ENCODE peak calls at places on chromosomes 16 and 17, in ten cellular contexts. K, Z, I, Q, B, X, T, M, O and W are unnamed samples.

GRCh38 chr17:48960834-48961515 is 7.4 kb downstream of the GIP start:
- DNase-seq in K (no peak), Z (no peak), I (no peak), Q (no peak), B (no peak), X (no peak), T (no peak), M (no peak), O (peak), W (no peak)

GRCh38 chr17:3794890-3795757 is 5.9 kb downstream of the ITGAE start:
- DNase-seq in K (no peak), Z (no peak), I (no peak), Q (peak), B (no peak), X (peak), T (no peak), M (no peak), O (peak), W (no peak)

GRCh38 chr16:54590836-54591235 is 304.2 kb upstream of the IRX3 start:
- DNase-seq in K (no peak), Z (no peak), I (no peak), Q (no peak), B (no peak), X (no peak), T (no peak), M (no peak), O (no peak), W (no peak)

GRCh38 chr17:67759355-67760171 is 41.8 kb downstream of the NOL11 start:
- DNase-seq in K (peak), Z (no peak), I (no peak), Q (no peak), B (no peak), X (peak), T (peak), M (no peak), O (peak), W (no peak)

GRCh38 chr17:63621229-63621683 is 961 bp upstream of the MAP3K3 start:
- DNase-seq in K (no peak), Z (no peak), I (no peak), Q (no peak), B (no peak), X (no peak), T (no peak), M (no peak), O (no peak), W (no peak)

GRCh38 chr17:37506678-37507077 is 17.0 kb downstream of the DUSP14 start:
- DNase-seq in K (no peak), Z (peak), I (no peak), Q (peak), B (no peak), X (peak), T (peak), M (no peak), O (no peak), W (peak)

GRCh38 chr17:17706140-17707060 is 25.1 kb downstream of the RAI1 start:
- DNase-seq in K (no peak), Z (no peak), I (no peak), Q (no peak), B (no peak), X (no peak), T (no peak), M (no peak), O (peak), W (no peak)

GRCh38 chr16:73268311-73268997 is 220.5 kb upstream of the ZFHX3 start:
- DNase-seq in K (no peak), Z (no peak), I (no peak), Q (no peak), B (no peak), X (peak), T (no peak), M (no peak), O (no peak), W (no peak)

GRCh38 chr17:44781553-44782348 is 23.0 kb downstream of the ADAM11 start:
- DNase-seq in K (no peak), Z (no peak), I (no peak), Q (no peak), B (no peak), X (no peak), T (peak), M (no peak), O (no peak), W (no peak)